ENCODE peak calls at places on chromosomes 16 and 17, in four cellular contexts. G is right atrium auricular region; J is CD8-positive, alpha-beta T cell; E is stomach. T is an unnamed sample.

GRCh38 chr16:86671486-86672214 is 93.3 kb downstream of the FOXL1 start:
- DNase-seq in G (no peak), J (no peak), E (no peak), T (no peak)

GRCh38 chr17:66483946-66484345 is 181.5 kb downstream of the PRKCA start:
- DNase-seq in G (no peak), J (no peak), E (no peak), T (no peak)

GRCh38 chr17:41049110-41049509 is 2.0 kb upstream of the KRTAP2-1 start:
- DNase-seq in G (no peak), J (no peak), E (no peak), T (no peak)

GRCh38 chr16:30651124-30652004 is 604 bp downstream of the PRR14 start:
- DNase-seq in G (peak; percentile 71), J (peak; percentile 72), E (peak; percentile 76), T (no peak)

GRCh38 chr17:32529604-32530003 is 42.8 kb downstream of the CDK5R1 start:
- DNase-seq in G (no peak), J (no peak), E (no peak), T (no peak)

GRCh38 chr17:15501788-15502187 is 34.4 kb upstream of the CDRT4 start:
- DNase-seq in G (no peak), J (no peak), E (no peak), T (no peak)

GRCh38 chr17:38587956-38588771 is 17.6 kb downstream of the SRCIN1 start:
- DNase-seq in G (no peak), J (no peak), E (no peak), T (no peak)

GRCh38 chr16:75758215-75758614 is 31.9 kb upstream of the CPHXL start:
- DNase-seq in G (no peak), J (no peak), E (no peak), T (no peak)

GRCh38 chr17:28467456-28468025 is 5.9 kb upstream of the SLC13A2 start:
- DNase-seq in G (no peak), J (no peak), E (no peak), T (no peak)

GRCh38 chr17:73251871-73252270 is 9.8 kb downstream of the CPSF4L start:
- DNase-seq in G (no peak), J (no peak), E (no peak), T (no peak)

GRCh38 chr16:50268352-50268751 is 2.0 kb downstream of the ADCY7 start:
- DNase-seq in G (no peak), J (no peak), E (no peak), T (no peak)

GRCh38 chr16:68406458-68407041 is 41.8 kb downstream of the SMPD3 start:
- DNase-seq in G (no peak), J (no peak), E (no peak), T (no peak)

DNA sequence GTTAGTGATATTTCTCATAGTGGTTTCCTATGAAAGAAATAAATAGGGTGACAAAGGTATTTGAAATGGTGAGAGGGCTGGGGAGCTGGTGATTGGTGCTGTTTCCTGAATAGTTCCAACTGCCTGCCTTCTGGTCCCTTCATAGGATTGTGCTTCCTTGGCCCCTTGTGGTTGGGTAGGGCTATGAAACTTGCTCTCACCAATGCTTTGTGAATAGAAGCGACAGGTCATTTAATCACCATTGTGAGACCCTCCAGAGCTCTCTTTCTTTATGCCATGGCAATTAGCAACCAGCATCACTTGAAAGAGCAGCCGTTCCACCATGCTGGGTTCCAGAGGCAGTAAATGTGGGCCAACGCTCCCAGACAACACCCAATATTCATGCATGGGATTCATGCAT is 23.7 kb upstream of the WWOX start:
- DNase-seq in G (no peak), J (no peak), E (no peak), T (no peak)
- H3K27ac ChIP-seq in G (no peak overlapping the region), J (no peak overlapping the region), E (no peak overlapping the region), T (no peak overlapping the region)

DNA sequence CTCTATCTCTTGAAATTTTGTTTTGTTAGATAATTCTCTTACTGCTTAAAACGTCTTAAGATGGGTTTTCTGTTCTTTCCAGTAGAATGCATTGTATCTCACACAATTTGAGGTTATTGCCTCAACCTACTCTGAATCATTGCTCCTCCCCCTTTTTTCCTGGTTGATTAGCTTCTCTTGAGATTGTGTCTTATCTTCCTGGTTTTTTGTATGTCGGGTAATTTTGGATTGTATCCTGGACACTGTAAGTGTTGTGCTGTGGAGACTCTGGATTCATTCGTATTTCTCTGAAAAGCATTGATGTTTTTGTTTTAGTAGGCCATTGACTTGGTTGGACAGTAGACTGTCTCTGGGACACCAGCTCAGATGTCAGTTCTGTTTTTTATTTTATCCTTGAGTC is 26.1 kb downstream of the PRKCB start:
- DNase-seq in G (no peak), J (no peak), E (no peak), T (no peak)
- H3K4me1 ChIP-seq in G (no peaks in the 10 kb centered on the region), J (peaks cover 73% of the 10 kb centered on the region), E (no peaks in the 10 kb centered on the region), T (no peaks in the 10 kb centered on the region)

GRCh38 chr16:27324851-27325301 is 11.1 kb downstream of the IL4R start:
- DNase-seq in G (no peak), J (no peak), E (no peak), T (no peak)

GRCh38 chr16:27326738-27327585 is 13.2 kb downstream of the IL4R start:
- DNase-seq in G (peak; percentile 95), J (peak; percentile 39), E (peak; percentile 71), T (peak; percentile 79)

GRCh38 chr16:27326251-27326650 is 12.5 kb downstream of the IL4R start:
- DNase-seq in G (no peak), J (no peak), E (no peak), T (no peak)

GRCh38 chr16:27323781-27324561 is 10.2 kb downstream of the IL4R start:
- DNase-seq in G (no peak), J (no peak), E (no peak), T (no peak)

DNA sequence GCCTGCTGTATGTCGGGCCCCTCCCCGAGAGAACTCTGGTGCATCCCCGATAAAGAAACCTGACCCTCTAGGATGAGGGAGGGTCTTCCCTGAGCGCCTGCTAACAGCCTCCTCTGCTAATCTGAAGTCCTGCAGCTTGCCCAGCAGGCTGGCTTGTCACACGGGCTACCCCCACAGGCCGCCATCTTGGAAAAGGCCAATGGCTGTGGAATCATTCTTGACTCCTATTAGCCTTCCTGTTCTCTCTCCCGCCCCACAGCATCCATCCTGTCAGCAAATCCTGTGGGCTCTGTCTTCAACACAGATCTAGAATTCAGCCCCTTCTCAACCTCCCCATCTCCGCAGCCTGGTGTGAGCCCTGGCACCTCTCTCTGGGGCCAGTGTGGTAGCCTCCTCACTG is 12.0 kb downstream of the IL4R start:
- DNase-seq in G (no peak), J (no peak), E (no peak), T (no peak)
- H3K27ac ChIP-seq in G (peak overlapping the region; percentile 85), J (no peak overlapping the region), E (peak overlapping the region; percentile 98), T (peak overlapping the region; percentile 81)

GRCh38 chr17:81260641-81261040 is 21.5 kb downstream of the NDUFAF8 start:
- DNase-seq in G (no peak), J (no peak), E (no peak), T (no peak)
- H3K4me1 ChIP-seq in G (no peaks in the 10 kb centered on the region), J (no peaks in the 10 kb centered on the region), E (peaks cover 4% of the 10 kb centered on the region), T (no peaks in the 10 kb centered on the region)

T was measured in thoracic aorta.